ENCODE peak calls at places on chromosomes 11 and 22, in seven cellular contexts. F is SK-N-DZ, M is GM23248, X is hippocampal formation, J is T47D, R is non-pigmented ciliary epithelial cell, Y is AG09319. D is an unnamed sample.

GRCh38 chr22:23591203-23591791 is 11.2 kb upstream of the IGLL1 start:
- DNase-seq in F (peak; percentile 82), M (peak; percentile 58), X (peak; percentile 10), J (peak; percentile 56), R (peak; percentile 22), Y (peak; percentile 11), D (peak; percentile 58)

GRCh38 chr11:9053631-9054030 is 37.8 kb downstream of the SCUBE2 start:
- DNase-seq in F (no peak), M (peak; percentile 40), X (peak; percentile 21), J (no peak), R (no peak), Y (no peak), D (no peak)

GRCh38 chr11:20049231-20049630 is 111.0 kb downstream of the DBX1 start:
- DNase-seq in F (no peak), M (no peak), X (no peak), J (no peak), R (no peak), Y (no peak), D (no peak)

GRCh38 chr11:27282141-27282590 is 80.8 kb downstream of the CCDC34 start:
- DNase-seq in F (no peak), M (peak; percentile 92), X (no peak), J (no peak), R (peak; percentile 79), Y (peak; percentile 95), D (no peak)

GRCh38 chr22:50314455-50315288 is 7.2 kb upstream of the PLXNB2 start:
- DNase-seq in F (peak; percentile 69), M (no peak), X (no peak), J (no peak), R (no peak), Y (no peak), D (peak; percentile 56)

GRCh38 chr11:73931039-73931645 is 19.7 kb upstream of the DNAJB13 start:
- DNase-seq in F (peak; percentile 65), M (peak; percentile 89), X (peak; percentile 22), J (peak; percentile 51), R (peak; percentile 61), Y (peak; percentile 29), D (no peak)

GRCh38 chr11:44693654-44694119 is 33.1 kb upstream of the TSPAN18 start:
- DNase-seq in F (peak; percentile 87), M (no peak), X (no peak), J (no peak), R (no peak), Y (no peak), D (no peak)

GRCh38 chr11:808427-809286 is 1.1 kb upstream of the RPLP2 start:
- DNase-seq in F (no peak), M (peak; percentile 61), X (no peak), J (no peak), R (no peak), Y (no peak), D (no peak)

GRCh38 chr11:134592391-134592990 is 180.4 kb upstream of the B3GAT1 start:
- DNase-seq in F (no peak), M (no peak), X (no peak), J (no peak), R (no peak), Y (no peak), D (no peak)

GRCh38 chr22:47221840-47222615 is 459.6 kb downstream of the TBC1D22A start:
- DNase-seq in F (no peak), M (no peak), X (no peak), J (no peak), R (no peak), Y (no peak), D (no peak)

GRCh38 chr11:7968686-7969085 is 3.4 kb upstream of the NLRP10 start:
- DNase-seq in F (no peak), M (peak; percentile 48), X (no peak), J (no peak), R (no peak), Y (no peak), D (no peak)

GRCh38 chr11:58788355-58789023 is 56.0 kb downstream of the GLYATL2 start:
- DNase-seq in F (peak; percentile 35), M (peak; percentile 78), X (peak; percentile 10), J (peak; percentile 37), R (no peak), Y (peak; percentile 12), D (peak; percentile 77)

GRCh38 chr11:64877390-64878222 is 815 bp downstream of the EHD1 start:
- DNase-seq in F (no peak), M (peak; percentile 60), X (no peak), J (no peak), R (no peak), Y (no peak), D (peak; percentile 44)

GRCh38 chr11:122652495-122652894 is 3.0 kb upstream of the UBASH3B start:
- DNase-seq in F (no peak), M (no peak), X (no peak), J (no peak), R (no peak), Y (no peak), D (no peak)

GRCh38 chr11:73470036-73470624 is 93.9 kb downstream of the RELT start:
- DNase-seq in F (no peak), M (no peak), X (no peak), J (no peak), R (no peak), Y (no peak), D (no peak)

GRCh38 chr11:35804446-35805040 is 139.3 kb upstream of the LDLRAD3 start:
- DNase-seq in F (no peak), M (no peak), X (peak; percentile 38), J (no peak), R (no peak), Y (no peak), D (no peak)

GRCh38 chr11:7485136-7485853 is at the start of gene OLFML1:
- DNase-seq in F (no peak), M (peak; percentile 38), X (no peak), J (no peak), R (no peak), Y (peak; percentile 23), D (no peak)

GRCh38 chr11:113550179-113550578 is 75.0 kb upstream of the DRD2 start:
- DNase-seq in F (peak; percentile 71), M (no peak), X (no peak), J (no peak), R (no peak), Y (no peak), D (no peak)

GRCh38 chr11:66337103-66337899 is 1.1 kb upstream of the RIN1 start:
- DNase-seq in F (no peak), M (peak; percentile 55), X (no peak), J (no peak), R (no peak), Y (no peak), D (no peak)

GRCh38 chr11:117634756-117635593 is 162.0 kb downstream of the DSCAML1 start:
- DNase-seq in F (no peak), M (no peak), X (no peak), J (no peak), R (no peak), Y (no peak), D (no peak)

GRCh38 chr11:119844808-119845207 is 115.8 kb upstream of the NECTIN1 start:
- DNase-seq in F (no peak), M (no peak), X (no peak), J (no peak), R (no peak), Y (no peak), D (no peak)

GRCh38 chr22:26570864-26571525 is 18.9 kb downstream of the TPST2 start:
- DNase-seq in F (no peak), M (no peak), X (no peak), J (no peak), R (no peak), Y (no peak), D (no peak)

D was measured in naive thymus-derived CD8-positive, alpha-beta T cell.